ENCODE peak calls at places on chromosomes 13 and 19, in seven cellular contexts. One of them, this sample, is unnamed.
A peak's percentile ranks its signal among the peaks of the same experiment; 100 is the strongest.

GRCh38 chr19:56273563-56274117 is 1.1 kb downstream of the EDDM13 start:
- DNase-seq in kidney tubule cell: peak; percentile 70
- DNase-seq in fibroblast of pulmonary artery: peak; percentile 55
- DNase-seq in fibroblast of lung: no peak
- DNase-seq in activated CD8-positive, alpha-beta memory T cell treated with anti-CD3 and anti-CD28 coated beads for 1 hour: no peak
- DNase-seq in omental fat pad: no peak
- DNase-seq in bronchial epithelial cell: peak; percentile 63
- DNase-seq in this sample: no peak

GRCh38 chr19:16836115-16836905 is 7.1 kb downstream of the SIN3B start:
- DNase-seq in omental fat pad: no peak
- DNase-seq in fibroblast of lung: no peak
- DNase-seq in bronchial epithelial cell: peak; percentile 22
- DNase-seq in kidney tubule cell: no peak
- DNase-seq in activated CD8-positive, alpha-beta memory T cell treated with anti-CD3 and anti-CD28 coated beads for 1 hour: no peak
- DNase-seq in fibroblast of pulmonary artery: no peak
- DNase-seq in this sample: no peak

GRCh38 chr13:110560606-110561334 is 752 bp downstream of the RAB20 start:
- DNase-seq in fibroblast of pulmonary artery: peak; percentile 40
- DNase-seq in fibroblast of lung: peak; percentile 30
- DNase-seq in activated CD8-positive, alpha-beta memory T cell treated with anti-CD3 and anti-CD28 coated beads for 1 hour: no peak
- DNase-seq in omental fat pad: no peak
- DNase-seq in bronchial epithelial cell: peak; percentile 34
- DNase-seq in kidney tubule cell: peak; percentile 50
- DNase-seq in this sample: no peak

GRCh38 chr19:33795370-33796163 is 1.1 kb upstream of the KCTD15 start:
- DNase-seq in omental fat pad: peak; percentile 37
- DNase-seq in fibroblast of pulmonary artery: peak; percentile 90
- DNase-seq in kidney tubule cell: peak; percentile 75
- DNase-seq in bronchial epithelial cell: peak; percentile 63
- DNase-seq in activated CD8-positive, alpha-beta memory T cell treated with anti-CD3 and anti-CD28 coated beads for 1 hour: peak; percentile 20
- DNase-seq in fibroblast of lung: peak; percentile 80
- DNase-seq in this sample: peak; percentile 45

GRCh38 chr13:86051134-86052103 is 252.2 kb upstream of the SLITRK6 start:
- DNase-seq in omental fat pad: no peak
- DNase-seq in activated CD8-positive, alpha-beta memory T cell treated with anti-CD3 and anti-CD28 coated beads for 1 hour: no peak
- DNase-seq in kidney tubule cell: peak; percentile 68
- DNase-seq in fibroblast of pulmonary artery: peak; percentile 5
- DNase-seq in fibroblast of lung: no peak
- DNase-seq in bronchial epithelial cell: peak; percentile 75
- DNase-seq in this sample: peak; percentile 4

GRCh38 chr19:4206818-4207484 is 22.4 kb upstream of the EBI3 start:
- DNase-seq in fibroblast of lung: peak; percentile 44
- DNase-seq in kidney tubule cell: peak; percentile 16
- DNase-seq in bronchial epithelial cell: no peak
- DNase-seq in fibroblast of pulmonary artery: peak; percentile 51
- DNase-seq in activated CD8-positive, alpha-beta memory T cell treated with anti-CD3 and anti-CD28 coated beads for 1 hour: no peak
- DNase-seq in omental fat pad: no peak
- DNase-seq in this sample: no peak

GRCh38 chr13:106173346-106173745 is 362.1 kb downstream of the EFNB2 start:
- DNase-seq in fibroblast of pulmonary artery: no peak
- DNase-seq in bronchial epithelial cell: no peak
- DNase-seq in fibroblast of lung: no peak
- DNase-seq in activated CD8-positive, alpha-beta memory T cell treated with anti-CD3 and anti-CD28 coated beads for 1 hour: no peak
- DNase-seq in omental fat pad: no peak
- DNase-seq in kidney tubule cell: peak; percentile 91
- DNase-seq in this sample: peak; percentile 86

GRCh38 chr19:35612224-35612558 is 344 bp upstream of the HAUS5 start:
- DNase-seq in activated CD8-positive, alpha-beta memory T cell treated with anti-CD3 and anti-CD28 coated beads for 1 hour: no peak
- DNase-seq in kidney tubule cell: no peak
- DNase-seq in bronchial epithelial cell: no peak
- DNase-seq in fibroblast of pulmonary artery: no peak
- DNase-seq in fibroblast of lung: no peak
- DNase-seq in omental fat pad: no peak
- DNase-seq in this sample: no peak

GRCh38 chr19:3801412-3802096 is 15.4 kb upstream of the MATK start:
- DNase-seq in fibroblast of lung: no peak
- DNase-seq in bronchial epithelial cell: peak; percentile 4
- DNase-seq in activated CD8-positive, alpha-beta memory T cell treated with anti-CD3 and anti-CD28 coated beads for 1 hour: peak; percentile 46
- DNase-seq in fibroblast of pulmonary artery: no peak
- DNase-seq in omental fat pad: no peak
- DNase-seq in kidney tubule cell: no peak
- DNase-seq in this sample: no peak

GRCh38 chr13:43107780-43108179 is 84.4 kb downstream of the DNAJC15 start:
- DNase-seq in activated CD8-positive, alpha-beta memory T cell treated with anti-CD3 and anti-CD28 coated beads for 1 hour: no peak
- DNase-seq in fibroblast of lung: no peak
- DNase-seq in omental fat pad: no peak
- DNase-seq in bronchial epithelial cell: no peak
- DNase-seq in fibroblast of pulmonary artery: no peak
- DNase-seq in kidney tubule cell: no peak
- DNase-seq in this sample: peak; percentile 9

GRCh38 chr13:33721719-33722118 is 96.2 kb upstream of the RFC3 start:
- DNase-seq in bronchial epithelial cell: peak; percentile 74
- DNase-seq in activated CD8-positive, alpha-beta memory T cell treated with anti-CD3 and anti-CD28 coated beads for 1 hour: no peak
- DNase-seq in fibroblast of lung: peak; percentile 30
- DNase-seq in omental fat pad: no peak
- DNase-seq in fibroblast of pulmonary artery: peak; percentile 64
- DNase-seq in kidney tubule cell: peak; percentile 80
- DNase-seq in this sample: no peak

GRCh38 chr13:71860547-71861131 is 6.4 kb downstream of the DACH1 start:
- DNase-seq in fibroblast of lung: no peak
- DNase-seq in omental fat pad: no peak
- DNase-seq in kidney tubule cell: peak; percentile 29
- DNase-seq in activated CD8-positive, alpha-beta memory T cell treated with anti-CD3 and anti-CD28 coated beads for 1 hour: no peak
- DNase-seq in bronchial epithelial cell: no peak
- DNase-seq in fibroblast of pulmonary artery: no peak
- DNase-seq in this sample: no peak

GRCh38 chr13:111158136-111158805 is 43.2 kb downstream of the ARHGEF7 start:
- DNase-seq in fibroblast of lung: peak; percentile 7
- DNase-seq in kidney tubule cell: no peak
- DNase-seq in fibroblast of pulmonary artery: peak; percentile 25
- DNase-seq in activated CD8-positive, alpha-beta memory T cell treated with anti-CD3 and anti-CD28 coated beads for 1 hour: no peak
- DNase-seq in bronchial epithelial cell: no peak
- DNase-seq in omental fat pad: no peak
- DNase-seq in this sample: no peak

GRCh38 chr13:49443327-49443688 is 556 bp downstream of the CAB39L start:
- DNase-seq in fibroblast of pulmonary artery: peak; percentile 44
- DNase-seq in omental fat pad: no peak
- DNase-seq in fibroblast of lung: peak; percentile 47
- DNase-seq in kidney tubule cell: peak; percentile 49
- DNase-seq in activated CD8-positive, alpha-beta memory T cell treated with anti-CD3 and anti-CD28 coated beads for 1 hour: no peak
- DNase-seq in bronchial epithelial cell: no peak
- DNase-seq in this sample: peak; percentile 47

GRCh38 chr13:112898786-112899617 is 70.0 kb upstream of the MCF2L start:
- DNase-seq in activated CD8-positive, alpha-beta memory T cell treated with anti-CD3 and anti-CD28 coated beads for 1 hour: no peak
- DNase-seq in kidney tubule cell: no peak
- DNase-seq in fibroblast of lung: no peak
- DNase-seq in omental fat pad: no peak
- DNase-seq in fibroblast of pulmonary artery: no peak
- DNase-seq in bronchial epithelial cell: no peak
- DNase-seq in this sample: no peak

GRCh38 chr13:39266426-39266825 is 228.2 kb downstream of the NHLRC3 start:
- DNase-seq in fibroblast of lung: no peak
- DNase-seq in omental fat pad: no peak
- DNase-seq in activated CD8-positive, alpha-beta memory T cell treated with anti-CD3 and anti-CD28 coated beads for 1 hour: no peak
- DNase-seq in fibroblast of pulmonary artery: no peak
- DNase-seq in bronchial epithelial cell: peak; percentile 63
- DNase-seq in kidney tubule cell: peak; percentile 59
- DNase-seq in this sample: no peak

GRCh38 chr13:24264976-24265375 is 44.4 kb upstream of the C1QTNF9 start:
- DNase-seq in activated CD8-positive, alpha-beta memory T cell treated with anti-CD3 and anti-CD28 coated beads for 1 hour: peak; percentile 63
- DNase-seq in kidney tubule cell: peak; percentile 30
- DNase-seq in fibroblast of lung: no peak
- DNase-seq in bronchial epithelial cell: peak; percentile 49
- DNase-seq in omental fat pad: no peak
- DNase-seq in fibroblast of pulmonary artery: no peak
- DNase-seq in this sample: no peak

GRCh38 chr13:23567792-23568480 is 2.3 kb upstream of the TNFRSF19 start:
- DNase-seq in fibroblast of lung: no peak
- DNase-seq in omental fat pad: no peak
- DNase-seq in kidney tubule cell: no peak
- DNase-seq in bronchial epithelial cell: no peak
- DNase-seq in fibroblast of pulmonary artery: no peak
- DNase-seq in activated CD8-positive, alpha-beta memory T cell treated with anti-CD3 and anti-CD28 coated beads for 1 hour: no peak
- DNase-seq in this sample: no peak

GRCh38 chr19:16025108-16026101 is 50.9 kb upstream of the TPM4 start:
- DNase-seq in activated CD8-positive, alpha-beta memory T cell treated with anti-CD3 and anti-CD28 coated beads for 1 hour: no peak
- DNase-seq in bronchial epithelial cell: peak; percentile 29
- DNase-seq in kidney tubule cell: peak; percentile 82
- DNase-seq in fibroblast of pulmonary artery: peak; percentile 61
- DNase-seq in omental fat pad: no peak
- DNase-seq in fibroblast of lung: peak; percentile 66
- DNase-seq in this sample: peak; percentile 36

GRCh38 chr13:26601669-26602068 is 44.2 kb downstream of the WASF3 start:
- DNase-seq in bronchial epithelial cell: peak; percentile 27
- DNase-seq in omental fat pad: no peak
- DNase-seq in activated CD8-positive, alpha-beta memory T cell treated with anti-CD3 and anti-CD28 coated beads for 1 hour: no peak
- DNase-seq in fibroblast of pulmonary artery: peak; percentile 24
- DNase-seq in kidney tubule cell: peak; percentile 66
- DNase-seq in fibroblast of lung: peak; percentile 22
- DNase-seq in this sample: peak; percentile 10

GRCh38 chr19:45901432-45901903 is 945 bp downstream of the MYPOP start:
- DNase-seq in fibroblast of pulmonary artery: peak; percentile 59
- DNase-seq in fibroblast of lung: peak; percentile 46
- DNase-seq in omental fat pad: peak; percentile 38
- DNase-seq in kidney tubule cell: no peak
- DNase-seq in activated CD8-positive, alpha-beta memory T cell treated with anti-CD3 and anti-CD28 coated beads for 1 hour: no peak
- DNase-seq in bronchial epithelial cell: no peak
- DNase-seq in this sample: no peak

GRCh38 chr19:1066748-1067340 is at the start of gene ARHGAP45:
- DNase-seq in omental fat pad: no peak
- DNase-seq in kidney tubule cell: no peak
- DNase-seq in bronchial epithelial cell: no peak
- DNase-seq in fibroblast of pulmonary artery: no peak
- DNase-seq in fibroblast of lung: no peak
- DNase-seq in activated CD8-positive, alpha-beta memory T cell treated with anti-CD3 and anti-CD28 coated beads for 1 hour: peak; percentile 74
- DNase-seq in this sample: no peak